ENCODE peak calls at places on chromosomes 12 and 14, in nine cellular contexts. H is A549, L is stomach, B is ovary, M is H1, E is K562, D is esophagus muscularis mucosa, R is HepG2, Q is transverse colon. I is an unnamed sample.

GRCh38 chr12:108000111-108000510 is 129.0 kb upstream of the WSCD2 start:
- DNase-seq in H (no peak), L (no peak), B (no peak), M (no peak), E (no peak), D (peak; percentile 68), R (no peak), Q (no peak), I (no peak)

GRCh38 chr12:108080363-108080762 is 48.7 kb upstream of the WSCD2 start:
- DNase-seq in H (no peak), L (no peak), B (no peak), M (no peak), E (no peak), D (no peak), R (no peak), Q (no peak), I (no peak)

GRCh38 chr14:88481794-88482193 is 73.0 kb downstream of the PTPN21 start:
- DNase-seq in H (no peak), L (no peak), B (no peak), M (no peak), E (no peak), D (no peak), R (no peak), Q (no peak), I (no peak)

GRCh38 chr12:47777741-47778558 is 4.9 kb downstream of the SLC48A1 start:
- DNase-seq in H (no peak), L (peak; percentile 67), B (no peak), M (no peak), E (peak; percentile 89), D (no peak), R (no peak), Q (no peak), I (no peak)

GRCh38 chr12:129675947-129676346 is 227.9 kb downstream of the TMEM132D start:
- DNase-seq in H (no peak), L (no peak), B (no peak), M (no peak), E (no peak), D (no peak), R (no peak), Q (no peak), I (no peak)

GRCh38 chr14:100656996-100657395 is 69.7 kb upstream of the DLK1 start:
- DNase-seq in H (no peak), L (no peak), B (no peak), M (no peak), E (no peak), D (no peak), R (no peak), Q (no peak), I (no peak)

GRCh38 chr14:25032092-25032784 is 17.7 kb downstream of the STXBP6 start:
- DNase-seq in H (no peak), L (no peak), B (no peak), M (no peak), E (peak; percentile 49), D (no peak), R (peak; percentile 84), Q (no peak), I (no peak)

GRCh38 chr12:128543493-128543892 is 276.5 kb downstream of the TMEM132C start:
- DNase-seq in H (no peak), L (no peak), B (no peak), M (no peak), E (no peak), D (no peak), R (no peak), Q (no peak), I (no peak)

GRCh38 chr14:71960620-71961353 is 28.6 kb downstream of the RGS6 start:
- DNase-seq in H (no peak), L (no peak), B (no peak), M (no peak), E (no peak), D (no peak), R (no peak), Q (no peak), I (no peak)

GRCh38 chr12:49795654-49796105 is 32.5 kb downstream of the NCKAP5L start:
- DNase-seq in H (no peak), L (no peak), B (no peak), M (no peak), E (no peak), D (no peak), R (no peak), Q (no peak), I (no peak)

GRCh38 chr12:64625243-64626077 is 15.2 kb downstream of the RASSF3 start:
- DNase-seq in H (peak; percentile 76), L (peak; percentile 47), B (peak; percentile 57), M (no peak), E (peak; percentile 83), D (no peak), R (peak; percentile 85), Q (peak; percentile 54), I (no peak)

GRCh38 chr14:69242311-69243224 is 17.4 kb upstream of the GALNT16 start:
- DNase-seq in H (peak; percentile 76), L (peak; percentile 69), B (peak; percentile 79), M (peak; percentile 70), E (peak; percentile 59), D (no peak), R (peak; percentile 60), Q (peak; percentile 50), I (peak; percentile 88)

GRCh38 chr14:36241183-36241582 is 64.7 kb upstream of the PTCSC3 start:
- DNase-seq in H (no peak), L (no peak), B (no peak), M (no peak), E (peak; percentile 17), D (no peak), R (no peak), Q (no peak), I (no peak)

GRCh38 chr12:7151532-7151931 is 21.4 kb downstream of the CLSTN3 start:
- DNase-seq in H (no peak), L (no peak), B (no peak), M (no peak), E (no peak), D (no peak), R (no peak), Q (no peak), I (peak; percentile 50)

GRCh38 chr12:79439179-79439825 is 251.5 kb downstream of the PAWR start:
- DNase-seq in H (no peak), L (no peak), B (no peak), M (no peak), E (no peak), D (no peak), R (no peak), Q (no peak), I (no peak)

GRCh38 chr14:91831337-91831736 is 36.0 kb downstream of the TC2N start:
- DNase-seq in H (no peak), L (no peak), B (no peak), M (no peak), E (no peak), D (no peak), R (no peak), Q (no peak), I (no peak)

GRCh38 chr12:130137141-130138018 is 24.9 kb upstream of the FZD10 start:
- DNase-seq in H (no peak), L (no peak), B (no peak), M (no peak), E (no peak), D (no peak), R (no peak), Q (no peak), I (no peak)

GRCh38 chr14:75823334-75823733 is 158.5 kb downstream of the TGFB3 start:
- DNase-seq in H (no peak), L (no peak), B (peak; percentile 33), M (no peak), E (no peak), D (no peak), R (no peak), Q (no peak), I (no peak)

GRCh38 chr14:75821828-75822521 is 159.8 kb downstream of the TGFB3 start:
- DNase-seq in H (no peak), L (no peak), B (no peak), M (no peak), E (no peak), D (no peak), R (no peak), Q (no peak), I (no peak)

GRCh38 chr14:75824328-75824727 is 157.5 kb downstream of the TGFB3 start:
- DNase-seq in H (no peak), L (no peak), B (no peak), M (no peak), E (no peak), D (no peak), R (no peak), Q (no peak), I (no peak)

GRCh38 chr14:75820761-75821160 is 159.7 kb downstream of the TTLL5 start:
- DNase-seq in H (no peak), L (no peak), B (no peak), M (no peak), E (no peak), D (no peak), R (no peak), Q (no peak), I (no peak)

GRCh38 chr14:75822522-75823288 is 159.1 kb downstream of the TGFB3 start:
- DNase-seq in H (no peak), L (no peak), B (no peak), M (no peak), E (no peak), D (no peak), R (no peak), Q (no peak), I (no peak)
- H3K4me1 ChIP-seq in H (no peaks in the 10 kb centered on the region), L (peaks cover 31% of the 10 kb centered on the region), B (peaks cover 6% of the 10 kb centered on the region), M (no peaks in the 10 kb centered on the region), E (no peaks in the 10 kb centered on the region), D (peaks cover 55% of the 10 kb centered on the region), R (peaks cover 39% of the 10 kb centered on the region), Q (peaks cover 50% of the 10 kb centered on the region), I (peaks cover 10% of the 10 kb centered on the region)

DNA sequence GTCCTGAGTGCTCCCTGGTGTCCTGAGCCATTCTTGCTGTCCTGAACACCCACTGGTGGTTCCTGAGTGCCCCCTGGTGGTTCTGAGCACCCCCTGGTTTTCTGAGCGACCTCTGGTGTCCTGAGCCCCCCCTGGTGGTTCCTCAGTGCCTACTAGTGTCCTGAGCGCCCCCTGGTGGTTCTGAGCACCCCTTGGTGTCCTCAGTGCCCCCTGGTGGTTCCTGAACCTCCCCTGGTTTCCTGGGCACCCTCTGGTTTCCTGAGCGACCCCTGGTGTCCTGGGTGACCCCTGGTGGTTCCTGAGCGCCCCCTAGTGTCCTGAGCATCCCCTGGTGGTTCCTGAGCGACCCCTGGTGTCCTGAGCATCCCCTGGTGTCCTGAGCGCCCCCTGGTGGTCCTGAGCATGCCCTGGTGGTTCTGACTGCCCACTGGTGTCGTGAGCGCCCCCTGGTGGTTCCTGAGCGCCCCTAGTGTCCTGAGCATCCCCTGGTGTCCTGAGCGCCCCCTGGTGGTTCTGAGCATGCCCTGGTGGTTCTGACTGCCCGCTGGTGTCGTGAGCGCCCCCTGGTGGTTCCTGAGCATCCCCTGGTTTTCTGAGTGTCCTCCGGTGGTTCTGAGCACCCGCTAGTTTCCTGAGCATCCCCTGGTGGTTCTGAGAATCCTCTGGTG is 473.1 kb downstream of the TMEM121 start:
- DNase-seq in H (no peak), L (peak; percentile 68), B (peak; percentile 22), M (peak; percentile 36), E (peak; percentile 50), D (peak; percentile 79), R (peak; percentile 50), Q (peak; percentile 70), I (no peak)
- TF ChIP-seq EP300 in H (no peak), L (no peak), B (no peak), M (no peak), E (no peak), D (no peak), R (no peak), Q (no peak), I (no peak)

GRCh38 chr12:116127858-116128257 is 149.6 kb downstream of the MED13L start:
- DNase-seq in H (no peak), L (no peak), B (no peak), M (no peak), E (no peak), D (no peak), R (no peak), Q (no peak), I (no peak)
- H3K4me1 ChIP-seq in H (peaks cover 81% of the 10 kb centered on the region), L (peaks cover 43% of the 10 kb centered on the region), B (peaks cover 18% of the 10 kb centered on the region), M (peaks cover 14% of the 10 kb centered on the region), E (peaks cover 20% of the 10 kb centered on the region), D (peaks cover 98% of the 10 kb centered on the region), R (peaks cover 55% of the 10 kb centered on the region), Q (peaks cover 77% of the 10 kb centered on the region), I (peaks cover 44% of the 10 kb centered on the region)

GRCh38 chr14:101997429-101998336 is 33.3 kb downstream of the DYNC1H1 start:
- DNase-seq in H (no peak), L (no peak), B (no peak), M (no peak), E (no peak), D (no peak), R (no peak), Q (no peak), I (no peak)
- TF ChIP-seq EP300 in H (no peak), L (no peak), B (no peak), M (no peak), E (no peak), D (no peak), R (no peak), Q (no peak), I (no peak)

I was measured in tibial nerve.